ENCODE peak calls at places on chromosomes 1 and 21, in seven cellular contexts. Q is hypothalamus, V is B cell, W is NCI-H524, T is D341Med, F is fibroblast of lung, I is nucleus accumbens. C is an unnamed sample.

GRCh38 chr1:21539933-21540332 is 30.7 kb downstream of the ALPL start:
- DNase-seq in Q (no peak), V (no peak), W (no peak), T (peak; percentile 53), F (peak; percentile 10), I (peak; percentile 35), C (peak; percentile 52)

GRCh38 chr1:182406006-182406405 is 5.5 kb upstream of the TEDDM1 start:
- DNase-seq in Q (no peak), V (no peak), W (no peak), T (no peak), F (no peak), I (no peak), C (no peak)

GRCh38 chr1:110650623-110651022 is 24.1 kb downstream of the KCNA3 start:
- DNase-seq in Q (no peak), V (no peak), W (no peak), T (no peak), F (no peak), I (no peak), C (no peak)

GRCh38 chr1:3462356-3463012 is 8.0 kb downstream of the ARHGEF16 start:
- DNase-seq in Q (no peak), V (no peak), W (no peak), T (no peak), F (no peak), I (no peak), C (no peak)

GRCh38 chr1:78619803-78620579 is at the start of gene IFI44L:
- DNase-seq in Q (peak; percentile 21), V (no peak), W (no peak), T (no peak), F (peak; percentile 62), I (peak; percentile 20), C (peak; percentile 26)

GRCh38 chr21:34910396-34910795 is 138.7 kb downstream of the RUNX1 start:
- DNase-seq in Q (no peak), V (no peak), W (no peak), T (no peak), F (no peak), I (peak; percentile 48), C (no peak)

GRCh38 chr1:17732475-17732874 is 22.7 kb upstream of the ACTL8 start:
- DNase-seq in Q (no peak), V (no peak), W (no peak), T (no peak), F (peak; percentile 78), I (no peak), C (no peak)

GRCh38 chr1:3064901-3065300 is 4.1 kb upstream of the PRDM16 start:
- DNase-seq in Q (no peak), V (no peak), W (no peak), T (no peak), F (no peak), I (no peak), C (no peak)

GRCh38 chr1:233905416-233906051 is 1.1 kb downstream of the SLC35F3 start:
- DNase-seq in Q (no peak), V (peak; percentile 10), W (no peak), T (peak; percentile 40), F (peak; percentile 23), I (no peak), C (no peak)

GRCh38 chr1:54051936-54052469 is 1.0 kb downstream of the TMEM59 start:
- DNase-seq in Q (no peak), V (no peak), W (no peak), T (no peak), F (peak; percentile 13), I (no peak), C (no peak)

GRCh38 chr1:29800120-29800519 is 563.8 kb downstream of the PTPRU start:
- DNase-seq in Q (no peak), V (no peak), W (no peak), T (no peak), F (no peak), I (no peak), C (no peak)

GRCh38 chr1:223500560-223501425 is 107.6 kb downstream of the CCDC185 start:
- DNase-seq in Q (no peak), V (no peak), W (no peak), T (no peak), F (peak; percentile 99), I (peak; percentile 78), C (no peak)

GRCh38 chr1:197850042-197850441 is 52.4 kb upstream of the C1orf53 start:
- DNase-seq in Q (no peak), V (no peak), W (no peak), T (no peak), F (no peak), I (no peak), C (no peak)

GRCh38 chr1:169739980-169740379 is 6.1 kb upstream of the SELE start:
- DNase-seq in Q (no peak), V (no peak), W (no peak), T (no peak), F (peak; percentile 32), I (no peak), C (no peak)

GRCh38 chr1:33149453-33150190 is 32.2 kb downstream of the TRIM62 start:
- DNase-seq in Q (no peak), V (no peak), W (no peak), T (no peak), F (no peak), I (no peak), C (peak; percentile 72)

GRCh38 chr1:240854367-240854766 is 242.4 kb upstream of the GREM2 start:
- DNase-seq in Q (no peak), V (no peak), W (peak; percentile 10), T (no peak), F (peak; percentile 60), I (no peak), C (peak; percentile 31)

GRCh38 chr21:44926364-44927101 is 5.8 kb upstream of the ITGB2 start:
- DNase-seq in Q (no peak), V (no peak), W (no peak), T (no peak), F (peak; percentile 64), I (no peak), C (no peak)

GRCh38 chr1:9371391-9371935 is 78.8 kb downstream of the SPSB1 start:
- DNase-seq in Q (no peak), V (no peak), W (peak; percentile 84), T (peak; percentile 82), F (peak; percentile 92), I (no peak), C (peak; percentile 55)

GRCh38 chr21:34690041-34690792 is 21.4 kb downstream of the CLIC6 start:
- DNase-seq in Q (no peak), V (no peak), W (no peak), T (no peak), F (no peak), I (no peak), C (peak; percentile 66)

GRCh38 chr1:116878804-116879477 is 30.8 kb upstream of the PTGFRN start:
- DNase-seq in Q (no peak), V (no peak), W (peak; percentile 87), T (no peak), F (peak; percentile 80), I (peak; percentile 39), C (no peak)

GRCh38 chr1:27548136-27548853 is 55.6 kb downstream of the AHDC1 start:
- DNase-seq in Q (no peak), V (no peak), W (no peak), T (no peak), F (no peak), I (no peak), C (no peak)